ENCODE peak calls at places on chromosomes 13 and 19, in six cellular contexts. One of them, this sample, is unnamed.

GRCh38 chr13:43377955-43378354 is 354.6 kb downstream of the DNAJC15 start:
- DNase-seq in stimulated activated CD8-positive, alpha-beta memory T cell treated with anti-CD3 and anti-CD28 coated beads, Interleukin-2, amount 100 ng/mL, for 1 hour: no peak
- DNase-seq in skeletal muscle cell: no peak
- DNase-seq in SK-N-MC: no peak
- DNase-seq in DMS153: no peak
- DNase-seq in mesothelial cell of epicardium: no peak
- DNase-seq in this sample: peak; percentile 70

GRCh38 chr13:67048084-67048792 is 181.9 kb downstream of the PCDH9 start:
- DNase-seq in stimulated activated CD8-positive, alpha-beta memory T cell treated with anti-CD3 and anti-CD28 coated beads, Interleukin-2, amount 100 ng/mL, for 1 hour: no peak
- DNase-seq in skeletal muscle cell: peak; percentile 70
- DNase-seq in SK-N-MC: no peak
- DNase-seq in DMS153: peak; percentile 40
- DNase-seq in mesothelial cell of epicardium: no peak
- DNase-seq in this sample: peak; percentile 45

GRCh38 chr19:8254286-8255001 is 45.3 kb downstream of the CERS4 start:
- DNase-seq in stimulated activated CD8-positive, alpha-beta memory T cell treated with anti-CD3 and anti-CD28 coated beads, Interleukin-2, amount 100 ng/mL, for 1 hour: no peak
- DNase-seq in skeletal muscle cell: no peak
- DNase-seq in SK-N-MC: no peak
- DNase-seq in DMS153: no peak
- DNase-seq in mesothelial cell of epicardium: no peak
- DNase-seq in this sample: no peak

GRCh38 chr19:4502282-4503223 is 15.7 kb downstream of the PLIN4 start:
- DNase-seq in stimulated activated CD8-positive, alpha-beta memory T cell treated with anti-CD3 and anti-CD28 coated beads, Interleukin-2, amount 100 ng/mL, for 1 hour: no peak
- DNase-seq in skeletal muscle cell: no peak
- DNase-seq in SK-N-MC: no peak
- DNase-seq in DMS153: no peak
- DNase-seq in mesothelial cell of epicardium: no peak
- DNase-seq in this sample: no peak

GRCh38 chr13:67299731-67300130 is 69.6 kb upstream of the PCDH9 start:
- DNase-seq in stimulated activated CD8-positive, alpha-beta memory T cell treated with anti-CD3 and anti-CD28 coated beads, Interleukin-2, amount 100 ng/mL, for 1 hour: no peak
- DNase-seq in skeletal muscle cell: no peak
- DNase-seq in SK-N-MC: no peak
- DNase-seq in DMS153: no peak
- DNase-seq in mesothelial cell of epicardium: no peak
- DNase-seq in this sample: peak; percentile 69

GRCh38 chr13:30863231-30863630 is 42.8 kb upstream of the MEDAG start:
- DNase-seq in stimulated activated CD8-positive, alpha-beta memory T cell treated with anti-CD3 and anti-CD28 coated beads, Interleukin-2, amount 100 ng/mL, for 1 hour: no peak
- DNase-seq in skeletal muscle cell: no peak
- DNase-seq in SK-N-MC: no peak
- DNase-seq in DMS153: no peak
- DNase-seq in mesothelial cell of epicardium: no peak
- DNase-seq in this sample: no peak

GRCh38 chr19:18098891-18099622 is 1.5 kb downstream of the MAST3 start:
- DNase-seq in stimulated activated CD8-positive, alpha-beta memory T cell treated with anti-CD3 and anti-CD28 coated beads, Interleukin-2, amount 100 ng/mL, for 1 hour: no peak
- DNase-seq in skeletal muscle cell: no peak
- DNase-seq in SK-N-MC: no peak
- DNase-seq in DMS153: no peak
- DNase-seq in mesothelial cell of epicardium: no peak
- DNase-seq in this sample: no peak

GRCh38 chr13:42970824-42971669 is 21.0 kb downstream of the EPSTI1 start:
- DNase-seq in stimulated activated CD8-positive, alpha-beta memory T cell treated with anti-CD3 and anti-CD28 coated beads, Interleukin-2, amount 100 ng/mL, for 1 hour: no peak
- DNase-seq in skeletal muscle cell: no peak
- DNase-seq in SK-N-MC: no peak
- DNase-seq in DMS153: no peak
- DNase-seq in mesothelial cell of epicardium: no peak
- DNase-seq in this sample: peak; percentile 62

GRCh38 chr19:1465191-1466016 is 13.6 kb downstream of the C19orf25 start:
- DNase-seq in stimulated activated CD8-positive, alpha-beta memory T cell treated with anti-CD3 and anti-CD28 coated beads, Interleukin-2, amount 100 ng/mL, for 1 hour: no peak
- DNase-seq in skeletal muscle cell: no peak
- DNase-seq in SK-N-MC: no peak
- DNase-seq in DMS153: no peak
- DNase-seq in mesothelial cell of epicardium: no peak
- DNase-seq in this sample: no peak

GRCh38 chr13:113771709-113772331 is 12.8 kb downstream of the TMEM255B start:
- DNase-seq in stimulated activated CD8-positive, alpha-beta memory T cell treated with anti-CD3 and anti-CD28 coated beads, Interleukin-2, amount 100 ng/mL, for 1 hour: no peak
- DNase-seq in skeletal muscle cell: no peak
- DNase-seq in SK-N-MC: no peak
- DNase-seq in DMS153: no peak
- DNase-seq in mesothelial cell of epicardium: no peak
- DNase-seq in this sample: peak; percentile 24

GRCh38 chr19:5147971-5148793 is 179.3 kb downstream of the KDM4B start:
- DNase-seq in stimulated activated CD8-positive, alpha-beta memory T cell treated with anti-CD3 and anti-CD28 coated beads, Interleukin-2, amount 100 ng/mL, for 1 hour: no peak
- DNase-seq in skeletal muscle cell: no peak
- DNase-seq in SK-N-MC: no peak
- DNase-seq in DMS153: no peak
- DNase-seq in mesothelial cell of epicardium: no peak
- DNase-seq in this sample: peak; percentile 64

GRCh38 chr13:98710521-98710920 is 42.0 kb downstream of the SLC15A1 start:
- DNase-seq in stimulated activated CD8-positive, alpha-beta memory T cell treated with anti-CD3 and anti-CD28 coated beads, Interleukin-2, amount 100 ng/mL, for 1 hour: no peak
- DNase-seq in skeletal muscle cell: no peak
- DNase-seq in SK-N-MC: no peak
- DNase-seq in DMS153: no peak
- DNase-seq in mesothelial cell of epicardium: no peak
- DNase-seq in this sample: no peak

GRCh38 chr13:60094385-60095088 is 69.2 kb downstream of the DIAPH3 start:
- DNase-seq in stimulated activated CD8-positive, alpha-beta memory T cell treated with anti-CD3 and anti-CD28 coated beads, Interleukin-2, amount 100 ng/mL, for 1 hour: no peak
- DNase-seq in skeletal muscle cell: no peak
- DNase-seq in SK-N-MC: no peak
- DNase-seq in DMS153: peak; percentile 46
- DNase-seq in mesothelial cell of epicardium: no peak
- DNase-seq in this sample: no peak

GRCh38 chr13:23432589-23432988 is 913 bp downstream of the SACS start:
- DNase-seq in stimulated activated CD8-positive, alpha-beta memory T cell treated with anti-CD3 and anti-CD28 coated beads, Interleukin-2, amount 100 ng/mL, for 1 hour: no peak
- DNase-seq in skeletal muscle cell: no peak
- DNase-seq in SK-N-MC: no peak
- DNase-seq in DMS153: no peak
- DNase-seq in mesothelial cell of epicardium: no peak
- DNase-seq in this sample: no peak

GRCh38 chr13:21010621-21011020 is 50.8 kb downstream of the LATS2 start:
- DNase-seq in stimulated activated CD8-positive, alpha-beta memory T cell treated with anti-CD3 and anti-CD28 coated beads, Interleukin-2, amount 100 ng/mL, for 1 hour: no peak
- DNase-seq in skeletal muscle cell: no peak
- DNase-seq in SK-N-MC: no peak
- DNase-seq in DMS153: no peak
- DNase-seq in mesothelial cell of epicardium: no peak
- DNase-seq in this sample: peak; percentile 50

GRCh38 chr13:28337196-28338045 is 157.5 kb downstream of the FLT1 start:
- DNase-seq in stimulated activated CD8-positive, alpha-beta memory T cell treated with anti-CD3 and anti-CD28 coated beads, Interleukin-2, amount 100 ng/mL, for 1 hour: no peak
- DNase-seq in skeletal muscle cell: peak; percentile 68
- DNase-seq in SK-N-MC: no peak
- DNase-seq in DMS153: no peak
- DNase-seq in mesothelial cell of epicardium: no peak
- DNase-seq in this sample: peak; percentile 91

GRCh38 chr13:44278164-44278563 is 95.5 kb upstream of the SERP2 start:
- DNase-seq in stimulated activated CD8-positive, alpha-beta memory T cell treated with anti-CD3 and anti-CD28 coated beads, Interleukin-2, amount 100 ng/mL, for 1 hour: no peak
- DNase-seq in skeletal muscle cell: no peak
- DNase-seq in SK-N-MC: no peak
- DNase-seq in DMS153: no peak
- DNase-seq in mesothelial cell of epicardium: no peak
- DNase-seq in this sample: no peak

GRCh38 chr13:60397693-60398437 is 845 bp downstream of the TDRD3 start:
- DNase-seq in stimulated activated CD8-positive, alpha-beta memory T cell treated with anti-CD3 and anti-CD28 coated beads, Interleukin-2, amount 100 ng/mL, for 1 hour: no peak
- DNase-seq in skeletal muscle cell: peak; percentile 16
- DNase-seq in SK-N-MC: no peak
- DNase-seq in DMS153: peak; percentile 4
- DNase-seq in mesothelial cell of epicardium: no peak
- DNase-seq in this sample: peak; percentile 63

GRCh38 chr13:98290261-98290660 is 113.2 kb upstream of the RNF113B start:
- DNase-seq in stimulated activated CD8-positive, alpha-beta memory T cell treated with anti-CD3 and anti-CD28 coated beads, Interleukin-2, amount 100 ng/mL, for 1 hour: no peak
- DNase-seq in skeletal muscle cell: no peak
- DNase-seq in SK-N-MC: no peak
- DNase-seq in DMS153: no peak
- DNase-seq in mesothelial cell of epicardium: no peak
- DNase-seq in this sample: no peak

GRCh38 chr13:98515804-98516465 is 61.0 kb downstream of the STK24 start:
- DNase-seq in stimulated activated CD8-positive, alpha-beta memory T cell treated with anti-CD3 and anti-CD28 coated beads, Interleukin-2, amount 100 ng/mL, for 1 hour: no peak
- DNase-seq in skeletal muscle cell: no peak
- DNase-seq in SK-N-MC: no peak
- DNase-seq in DMS153: no peak
- DNase-seq in mesothelial cell of epicardium: no peak
- DNase-seq in this sample: no peak

GRCh38 chr19:10110076-10110971 is 1.2 kb upstream of the P2RY11 start:
- DNase-seq in stimulated activated CD8-positive, alpha-beta memory T cell treated with anti-CD3 and anti-CD28 coated beads, Interleukin-2, amount 100 ng/mL, for 1 hour: no peak
- DNase-seq in skeletal muscle cell: no peak
- DNase-seq in SK-N-MC: no peak
- DNase-seq in DMS153: no peak
- DNase-seq in mesothelial cell of epicardium: no peak
- DNase-seq in this sample: no peak

GRCh38 chr19:7595466-7596133 is at the start of gene CAMSAP3:
- DNase-seq in stimulated activated CD8-positive, alpha-beta memory T cell treated with anti-CD3 and anti-CD28 coated beads, Interleukin-2, amount 100 ng/mL, for 1 hour: no peak
- DNase-seq in skeletal muscle cell: no peak
- DNase-seq in SK-N-MC: peak; percentile 88
- DNase-seq in DMS153: no peak
- DNase-seq in mesothelial cell of epicardium: peak; percentile 74
- DNase-seq in this sample: peak; percentile 14

GRCh38 chr19:12194827-12195500 is 32.1 kb downstream of the ZNF136 start:
- DNase-seq in stimulated activated CD8-positive, alpha-beta memory T cell treated with anti-CD3 and anti-CD28 coated beads, Interleukin-2, amount 100 ng/mL, for 1 hour: peak; percentile 38
- DNase-seq in skeletal muscle cell: peak; percentile 8
- DNase-seq in SK-N-MC: no peak
- DNase-seq in DMS153: no peak
- DNase-seq in mesothelial cell of epicardium: no peak
- DNase-seq in this sample: peak; percentile 52

GRCh38 chr19:18626906-18627305 is 9.9 kb upstream of the KLHL26 start:
- DNase-seq in stimulated activated CD8-positive, alpha-beta memory T cell treated with anti-CD3 and anti-CD28 coated beads, Interleukin-2, amount 100 ng/mL, for 1 hour: no peak
- DNase-seq in skeletal muscle cell: no peak
- DNase-seq in SK-N-MC: no peak
- DNase-seq in DMS153: no peak
- DNase-seq in mesothelial cell of epicardium: no peak
- DNase-seq in this sample: no peak

GRCh38 chr19:19642506-19643157 is 825 bp downstream of the GMIP start:
- DNase-seq in stimulated activated CD8-positive, alpha-beta memory T cell treated with anti-CD3 and anti-CD28 coated beads, Interleukin-2, amount 100 ng/mL, for 1 hour: no peak
- DNase-seq in skeletal muscle cell: no peak
- DNase-seq in SK-N-MC: no peak
- DNase-seq in DMS153: no peak
- DNase-seq in mesothelial cell of epicardium: no peak
- DNase-seq in this sample: no peak

GRCh38 chr13:48950507-48950886 is 25.2 kb upstream of the FNDC3A start:
- DNase-seq in stimulated activated CD8-positive, alpha-beta memory T cell treated with anti-CD3 and anti-CD28 coated beads, Interleukin-2, amount 100 ng/mL, for 1 hour: no peak
- DNase-seq in skeletal muscle cell: no peak
- DNase-seq in SK-N-MC: no peak
- DNase-seq in DMS153: no peak
- DNase-seq in mesothelial cell of epicardium: no peak
- DNase-seq in this sample: peak; percentile 47

GRCh38 chr19:11195681-11196080 is 1.7 kb downstream of the KANK2 start:
- DNase-seq in stimulated activated CD8-positive, alpha-beta memory T cell treated with anti-CD3 and anti-CD28 coated beads, Interleukin-2, amount 100 ng/mL, for 1 hour: no peak
- DNase-seq in skeletal muscle cell: no peak
- DNase-seq in SK-N-MC: no peak
- DNase-seq in DMS153: no peak
- DNase-seq in mesothelial cell of epicardium: no peak
- DNase-seq in this sample: no peak

GRCh38 chr13:36297600-36298338 is at the start of gene CCDC169:
- DNase-seq in stimulated activated CD8-positive, alpha-beta memory T cell treated with anti-CD3 and anti-CD28 coated beads, Interleukin-2, amount 100 ng/mL, for 1 hour: peak; percentile 14
- DNase-seq in skeletal muscle cell: no peak
- DNase-seq in SK-N-MC: no peak
- DNase-seq in DMS153: peak; percentile 16
- DNase-seq in mesothelial cell of epicardium: peak; percentile 50
- DNase-seq in this sample: peak; percentile 59

GRCh38 chr13:114056205-114057013 is 76.0 kb downstream of the RASA3 start:
- DNase-seq in stimulated activated CD8-positive, alpha-beta memory T cell treated with anti-CD3 and anti-CD28 coated beads, Interleukin-2, amount 100 ng/mL, for 1 hour: no peak
- DNase-seq in skeletal muscle cell: no peak
- DNase-seq in SK-N-MC: no peak
- DNase-seq in DMS153: no peak
- DNase-seq in mesothelial cell of epicardium: no peak
- DNase-seq in this sample: no peak

GRCh38 chr19:10764340-10764894 is 46.5 kb downstream of the DNM2 start:
- DNase-seq in stimulated activated CD8-positive, alpha-beta memory T cell treated with anti-CD3 and anti-CD28 coated beads, Interleukin-2, amount 100 ng/mL, for 1 hour: no peak
- DNase-seq in skeletal muscle cell: no peak
- DNase-seq in SK-N-MC: no peak
- DNase-seq in DMS153: no peak
- DNase-seq in mesothelial cell of epicardium: no peak
- DNase-seq in this sample: no peak